ENCODE peak calls at places on chromosome 15, in seven cellular contexts. O is IMR-90, W is astrocyte of the spinal cord, N is A549, I is fibroblast of mammary gland, F is BJ, K is brain microvascular endothelial cell. R is an unnamed sample.

GRCh38 chr15:40398413-40398873 is 7.2 kb upstream of the IVD start:
- DNase-seq in N (no peak), I (no peak), K (no peak), F (no peak), O (no peak), W (no peak), R (no peak)

GRCh38 chr15:67119238-67119846 is 53.9 kb downstream of the SMAD3 start:
- DNase-seq in I (no peak), F (no peak), W (no peak), N (no peak), O (no peak), K (no peak), R (no peak)

GRCh38 chr15:92271179-92271578 is 122.5 kb upstream of the ST8SIA2 start:
- DNase-seq in N (no peak), O (no peak), I (no peak), K (no peak), F (no peak), W (no peak), R (no peak)

GRCh38 chr15:74695597-74696397 is at the start of gene EDC3:
- DNase-seq in N (peak), W (peak), O (peak), I (peak), F (peak), K (peak), R (peak)

GRCh38 chr15:89494941-89495637 is 1.3 kb downstream of the RHCG start:
- DNase-seq in O (no peak), F (no peak), W (no peak), I (peak), N (peak), K (no peak), R (no peak)

GRCh38 chr15:50224606-50225005 is 40.9 kb downstream of the HDC start:
- DNase-seq in N (no peak), W (no peak), O (peak), I (peak), F (no peak), K (peak), R (no peak)

GRCh38 chr15:70423267-70423666 is 325.6 kb upstream of the TLE3 start:
- DNase-seq in K (no peak), N (no peak), F (no peak), O (no peak), W (no peak), I (no peak), R (no peak)

GRCh38 chr15:98597666-98598065 is 50.7 kb upstream of the IGF1R start:
- DNase-seq in F (no peak), O (no peak), W (no peak), N (no peak), I (no peak), K (no peak), R (no peak)

GRCh38 chr15:42275780-42276395 is 2.7 kb upstream of the TMEM87A start:
- DNase-seq in N (no peak), F (no peak), I (no peak), O (no peak), W (no peak), K (no peak), R (no peak)

GRCh38 chr15:48541659-48542334 is 103.7 kb downstream of the FBN1 start:
- DNase-seq in I (peak), K (peak), W (peak), O (peak), N (no peak), F (peak), R (peak)

GRCh38 chr15:38516636-38517035 is 48.0 kb downstream of the RASGRP1 start:
- DNase-seq in F (no peak), W (no peak), O (no peak), K (no peak), I (no peak), N (no peak), R (no peak)

GRCh38 chr15:59174161-59174845 is 32.3 kb upstream of the LDHAL6B start:
- DNase-seq in O (peak), F (no peak), N (no peak), W (no peak), K (peak), I (no peak), R (no peak)

GRCh38 chr15:94266000-94266399 is 34.6 kb downstream of the MCTP2 start:
- DNase-seq in I (peak), K (no peak), O (peak), F (no peak), W (no peak), N (no peak), R (no peak)

GRCh38 chr15:48974865-48975264 is 11.1 kb upstream of the SHC4 start:
- DNase-seq in F (no peak), W (no peak), I (no peak), O (no peak), K (no peak), N (peak), R (no peak)

GRCh38 chr15:28935316-28935715 is 49.5 kb downstream of the APBA2 start:
- DNase-seq in K (no peak), N (peak), W (no peak), F (no peak), I (no peak), O (no peak), R (no peak)

GRCh38 chr15:63291507-63291906 is 14.1 kb downstream of the APH1B start:
- DNase-seq in I (peak), K (peak), N (no peak), W (peak), F (peak), O (peak), R (peak)

GRCh38 chr15:71559098-71559497 is 251.3 kb upstream of the NR2E3 start:
- DNase-seq in I (peak), W (peak), O (peak), F (peak), N (no peak), K (peak), R (peak)

GRCh38 chr15:95556866-95557225 is 773.7 kb upstream of the NR2F2 start:
- DNase-seq in K (peak), O (no peak), F (peak), I (no peak), W (peak), N (no peak), R (peak)

GRCh38 chr15:64146885-64147681 is 4.4 kb upstream of the SNX22 start:
- DNase-seq in N (no peak), I (no peak), F (no peak), O (peak), K (peak), W (peak), R (no peak)

GRCh38 chr15:74398183-74398582 is 30.7 kb upstream of the CYP11A1 start:
- DNase-seq in K (no peak), I (no peak), F (no peak), O (no peak), N (no peak), W (no peak), R (no peak)

GRCh38 chr15:44736261-44736765 is at the start of gene TRIM69:
- DNase-seq in N (no peak), I (no peak), K (no peak), O (no peak), W (no peak), F (no peak), R (no peak)
- H3K4me3 ChIP-seq in N (no peak), I (no peak), K (no peak), O (no peak), W (no peak), F (no peak), R (no peak)

DNA sequence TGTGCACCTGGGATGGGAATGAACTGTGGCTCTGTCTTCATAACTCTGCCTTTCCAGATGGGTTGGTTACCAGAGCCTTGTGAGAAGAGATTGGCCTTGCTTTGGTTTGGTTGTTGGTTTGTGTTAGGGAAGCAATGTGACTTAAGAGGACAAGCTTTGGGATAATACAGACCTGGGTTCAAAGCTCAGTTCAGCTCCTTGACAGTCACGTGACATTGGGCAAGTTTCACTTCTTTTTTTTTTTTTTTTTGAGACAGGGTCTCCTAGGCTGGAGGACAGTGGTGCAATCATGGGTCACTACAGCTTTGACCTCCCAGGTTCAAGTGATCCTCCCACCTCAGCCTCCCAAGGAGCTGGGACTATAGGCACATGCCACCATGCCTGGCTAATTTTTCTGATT is 42.7 kb downstream of the CORO2B start:
- DNase-seq in O (no peak), W (no peak), F (no peak), I (no peak), K (no peak), N (no peak), R (no peak)
- H3K4me3 ChIP-seq in O (no peak), W (no peak), F (no peak), I (no peak), K (no peak), N (no peak), R (no peak)

GRCh38 chr15:25863968-25864580 is 947 bp upstream of the ATP10A start:
- DNase-seq in N (no peak), W (no peak), I (no peak), K (no peak), O (no peak), F (no peak), R (no peak)

GRCh38 chr15:25863067-25863967 is at the start of gene ATP10A:
- DNase-seq in W (peak), F (no peak), I (peak), K (peak), O (peak), N (no peak), R (no peak)

GRCh38 chr15:25862469-25863066 is 559 bp downstream of the ATP10A start:
- DNase-seq in W (peak), K (no peak), I (peak), N (no peak), O (no peak), F (no peak), R (no peak)

GRCh38 chr15:25860885-25861866 is 2.0 kb downstream of the ATP10A start:
- DNase-seq in N (no peak), I (no peak), F (no peak), W (no peak), O (no peak), K (no peak), R (no peak)

DNA sequence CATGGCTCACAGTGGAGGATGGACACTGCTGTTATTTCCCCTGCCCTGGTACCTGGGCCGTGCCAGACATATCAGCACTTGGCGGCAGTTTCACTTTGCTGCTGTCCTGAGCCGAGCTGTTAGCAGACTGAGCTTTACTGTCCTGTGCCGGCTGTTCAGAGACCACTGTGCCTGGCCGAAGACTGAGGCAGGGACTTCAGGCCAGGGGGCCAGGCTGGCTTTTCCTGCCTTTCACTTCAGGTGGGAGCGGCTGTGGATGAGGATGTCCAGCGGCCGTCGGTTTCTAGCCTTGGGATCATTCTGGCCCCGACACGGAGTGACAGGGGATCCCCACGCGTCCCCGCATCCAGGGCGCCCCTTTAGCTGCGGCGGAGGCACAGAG is 1.0 kb downstream of the ATP10A start:
- DNase-seq in W (no peak), I (no peak), O (peak), F (no peak), K (no peak), N (no peak), R (no peak)
- H3K4me3 ChIP-seq in W (peak), I (peak), O (peak), F (peak), K (peak), N (peak), R (peak)

GRCh38 chr15:57045741-57046382 is 127.4 kb downstream of the TCF12 start:
- DNase-seq in W (no peak), F (no peak), O (no peak), I (no peak), N (no peak), K (no peak), R (no peak)
- H3K4me3 ChIP-seq in W (no peak), F (no peak), O (no peak), I (no peak), N (no peak), K (no peak), R (no peak)

DNA sequence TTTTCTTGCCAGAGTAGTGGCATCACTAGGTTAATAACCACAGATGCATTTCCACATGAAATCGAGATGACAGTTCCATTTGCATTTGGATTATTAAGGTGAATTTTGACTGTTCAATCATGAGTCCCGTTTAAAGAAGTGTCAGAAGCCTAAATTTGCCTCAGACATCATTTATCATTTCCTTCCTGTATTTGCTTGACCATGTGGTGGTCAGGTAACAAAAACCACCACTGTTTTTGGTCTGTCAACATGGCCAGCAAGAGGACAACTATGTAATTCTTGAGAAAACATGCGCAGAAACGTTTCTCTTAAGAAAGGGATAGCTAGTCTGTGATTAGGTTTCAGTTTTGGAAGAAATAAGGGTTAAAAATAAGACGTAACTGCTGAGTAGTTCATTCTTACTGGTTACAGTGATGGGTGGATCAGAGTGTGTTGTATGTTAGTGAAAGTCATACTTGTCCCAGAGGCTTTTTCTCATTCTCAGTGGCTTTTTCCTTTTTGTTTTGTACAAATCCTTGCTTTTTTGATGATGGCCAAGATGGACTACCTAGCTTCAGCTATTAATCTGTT is 204.5 kb downstream of the AKAP13 start:
- DNase-seq in F (no peak), K (no peak), N (no peak), I (no peak), W (no peak), O (no peak), R (no peak)
- H3K4me3 ChIP-seq in F (no peak), K (no peak), N (no peak), I (no peak), W (no peak), O (no peak), R (no peak)

GRCh38 chr15:100043732-100044131 is 298.0 kb downstream of the ADAMTS17 start:
- DNase-seq in K (no peak), I (no peak), F (no peak), O (no peak), W (no peak), N (no peak), R (no peak)
- H3K4me3 ChIP-seq in K (no peak), I (no peak), F (no peak), O (no peak), W (no peak), N (no peak), R (no peak)

GRCh38 chr15:78837131-78837530 is 25.9 kb upstream of the ADAMTS7 start:
- DNase-seq in F (no peak), N (no peak), W (no peak), I (no peak), K (no peak), O (no peak), R (no peak)
- H3K4me3 ChIP-seq in F (no peak), N (no peak), W (no peak), I (no peak), K (no peak), O (no peak), R (no peak)

DNA sequence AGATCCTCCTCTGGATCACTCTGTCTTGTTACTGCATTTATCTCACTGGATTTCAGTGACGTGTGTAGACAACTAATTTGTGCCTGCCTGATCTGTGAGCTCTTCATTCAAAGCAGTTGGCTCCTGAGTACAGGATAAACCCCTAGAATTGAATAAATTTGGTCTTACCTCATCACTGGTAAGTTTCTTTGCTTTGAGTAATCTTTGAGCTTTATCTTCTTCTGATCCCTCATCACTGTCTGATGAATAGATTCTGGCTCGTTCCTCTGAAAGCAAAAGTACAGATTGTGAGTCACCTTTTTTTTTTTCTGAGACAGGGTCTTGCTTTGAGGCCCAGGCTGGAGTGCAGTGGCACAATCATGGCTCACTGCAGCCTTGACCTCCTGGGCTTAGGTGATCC is 24.5 kb downstream of the LEO1 start:
- DNase-seq in F (no peak), K (no peak), W (no peak), O (peak), N (no peak), I (peak), R (no peak)
- H3K4me3 ChIP-seq in F (no peak), K (no peak), W (no peak), O (no peak), N (no peak), I (no peak), R (no peak)